ENCODE peak calls at places on chromosomes 4 and X, in ten cellular contexts. M is Karpas-422; S is dorsolateral prefrontal cortex; E is left lung; W is mammary epithelial cell; A is naive thymus-derived CD4-positive, alpha-beta T cell; B is gastrocnemius medialis; T is effector memory CD4-positive, alpha-beta T cell; H is cardiac muscle cell; F is IMR-90. R is an unnamed sample.

GRCh38 chrX:132631579-132632232 is 142.9 kb upstream of the MBNL3 start:
- DNase-seq in M (peak), S (no peak), E (no peak), W (peak), A (peak), B (no peak), T (no peak), H (peak), F (peak), R (peak)

GRCh38 chrX:9611436-9612145 is 146.7 kb downstream of the TBL1X start:
- DNase-seq in M (no peak), S (no peak), E (no peak), W (no peak), A (no peak), B (no peak), T (no peak), H (no peak), F (no peak), R (no peak)

GRCh38 chr4:67721317-67721769 is 20.4 kb upstream of the UBA6 start:
- DNase-seq in M (no peak), S (no peak), E (no peak), W (no peak), A (no peak), B (no peak), T (no peak), H (peak), F (no peak), R (no peak)

GRCh38 chr4:115272585-115272984 is 159.2 kb upstream of the NDST4 start:
- DNase-seq in M (no peak), S (no peak), E (no peak), W (no peak), A (no peak), B (no peak), T (no peak), H (no peak), F (no peak), R (no peak)

GRCh38 chr4:66613591-66613990 is 931.7 kb downstream of the CENPC start:
- DNase-seq in M (no peak), S (no peak), E (no peak), W (no peak), A (no peak), B (no peak), T (no peak), H (no peak), F (no peak), R (no peak)

GRCh38 chr4:57109530-57109846 is 697 bp downstream of the IGFBP7 start:
- DNase-seq in M (no peak), S (no peak), E (no peak), W (peak), A (no peak), B (no peak), T (no peak), H (peak), F (no peak), R (no peak)

GRCh38 chr4:159484861-159485260 is 382.0 kb downstream of the RAPGEF2 start:
- DNase-seq in M (no peak), S (no peak), E (no peak), W (peak), A (no peak), B (no peak), T (no peak), H (no peak), F (no peak), R (no peak)

GRCh38 chr4:54277691-54278090 is 48.6 kb downstream of the PDGFRA start:
- DNase-seq in M (no peak), S (no peak), E (no peak), W (peak), A (no peak), B (no peak), T (no peak), H (peak), F (peak), R (peak)

GRCh38 chrX:10636337-10636736 is 16.0 kb upstream of the MID1 start:
- DNase-seq in M (peak), S (no peak), E (no peak), W (peak), A (no peak), B (no peak), T (no peak), H (peak), F (peak), R (no peak)

GRCh38 chr4:1194028-1194900 is 21.9 kb upstream of the SPON2 start:
- DNase-seq in M (no peak), S (peak), E (peak), W (no peak), A (no peak), B (no peak), T (no peak), H (peak), F (peak), R (no peak)

GRCh38 chr4:107693132-107693531 is 26.9 kb downstream of the PAPSS1 start:
- DNase-seq in M (no peak), S (no peak), E (no peak), W (no peak), A (no peak), B (no peak), T (no peak), H (peak), F (no peak), R (peak)

GRCh38 chr4:83217721-83218522 is 66.7 kb downstream of the COQ2 start:
- DNase-seq in M (peak), S (no peak), E (peak), W (no peak), A (peak), B (no peak), T (peak), H (no peak), F (no peak), R (peak)

GRCh38 chr4:57491388-57491787 is 381.2 kb upstream of the IGFBP7 start:
- DNase-seq in M (no peak), S (no peak), E (no peak), W (no peak), A (no peak), B (no peak), T (no peak), H (no peak), F (no peak), R (no peak)

GRCh38 chr4:5545271-5545670 is 163.1 kb downstream of the EVC2 start:
- DNase-seq in M (no peak), S (no peak), E (no peak), W (peak), A (no peak), B (no peak), T (no peak), H (no peak), F (peak), R (no peak)

GRCh38 chrX:115337735-115338134 is 48.2 kb downstream of the LUZP4 start:
- DNase-seq in M (no peak), S (no peak), E (peak), W (no peak), A (no peak), B (no peak), T (no peak), H (peak), F (peak), R (no peak)

GRCh38 chr4:48340276-48340904 is 939 bp upstream of the SLAIN2 start:
- DNase-seq in M (peak), S (no peak), E (no peak), W (peak), A (no peak), B (no peak), T (no peak), H (peak), F (peak), R (peak)

GRCh38 chr4:110850461-110851447 is 227.9 kb upstream of the PITX2 start:
- DNase-seq in M (no peak), S (no peak), E (no peak), W (no peak), A (no peak), B (peak), T (no peak), H (no peak), F (no peak), R (no peak)

GRCh38 chr4:53376900-53377299 is 541 bp upstream of the FIP1L1 start:
- DNase-seq in M (peak), S (no peak), E (no peak), W (no peak), A (no peak), B (no peak), T (no peak), H (peak), F (no peak), R (no peak)

GRCh38 chr4:181597766-181598165 is 645.4 kb upstream of the TENM3 start:
- DNase-seq in M (no peak), S (no peak), E (no peak), W (peak), A (no peak), B (no peak), T (no peak), H (no peak), F (peak), R (no peak)

GRCh38 chr4:67587156-67587555 is 28.6 kb downstream of the STAP1 start:
- DNase-seq in M (no peak), S (no peak), E (no peak), W (no peak), A (no peak), B (no peak), T (no peak), H (no peak), F (no peak), R (no peak)

GRCh38 chrX:105745863-105746262 is 76.5 kb upstream of the NRK start:
- DNase-seq in M (no peak), S (no peak), E (no peak), W (peak), A (no peak), B (no peak), T (no peak), H (no peak), F (no peak), R (no peak)

GRCh38 chr4:6501171-6501570 is 28.8 kb upstream of the PPP2R2C start:
- DNase-seq in M (no peak), S (no peak), E (no peak), W (no peak), A (no peak), B (no peak), T (no peak), H (no peak), F (no peak), R (no peak)

GRCh38 chr4:13483142-13484044 is 747 bp downstream of the RAB28 start:
- DNase-seq in M (peak), S (peak), E (peak), W (peak), A (peak), B (peak), T (no peak), H (peak), F (peak), R (peak)

GRCh38 chr4:147525494-147526271 is 44.8 kb downstream of the EDNRA start:
- DNase-seq in M (no peak), S (no peak), E (no peak), W (no peak), A (no peak), B (no peak), T (no peak), H (no peak), F (no peak), R (no peak)

GRCh38 chr4:52813546-52813945 is 48.6 kb upstream of the RASL11B start:
- DNase-seq in M (no peak), S (no peak), E (no peak), W (no peak), A (no peak), B (no peak), T (no peak), H (no peak), F (no peak), R (no peak)

GRCh38 chrX:136779346-136779781 is 1.4 kb downstream of the ARHGEF6 start:
- DNase-seq in M (no peak), S (no peak), E (no peak), W (no peak), A (peak), B (no peak), T (no peak), H (no peak), F (no peak), R (no peak)

GRCh38 chrX:23898412-23898959 is 9.3 kb downstream of the APOO start:
- DNase-seq in M (no peak), S (no peak), E (no peak), W (peak), A (no peak), B (no peak), T (no peak), H (peak), F (peak), R (no peak)

GRCh38 chrX:42678133-42678532 is 99.8 kb downstream of the PPP1R2C start:
- DNase-seq in M (no peak), S (no peak), E (no peak), W (peak), A (no peak), B (no peak), T (no peak), H (peak), F (no peak), R (no peak)

GRCh38 chrX:2397648-2398340 is 103.0 kb downstream of the DHRSX start:
- DNase-seq in M (peak), S (no peak), E (no peak), W (peak), A (no peak), B (no peak), T (no peak), H (peak), F (peak), R (no peak)

GRCh38 chrX:150525061-150525919 is 43.1 kb upstream of the MTM1 start:
- DNase-seq in M (no peak), S (peak), E (no peak), W (no peak), A (no peak), B (no peak), T (no peak), H (no peak), F (no peak), R (no peak)

GRCh38 chr4:153074501-153075255 is 129.6 kb upstream of the TRIM2 start:
- DNase-seq in M (no peak), S (no peak), E (no peak), W (peak), A (no peak), B (no peak), T (no peak), H (peak), F (no peak), R (no peak)
- H3K4me3 ChIP-seq in M (no peak), S (no peak), E (no peak), W (no peak), A (no peak), B (no peak), T (no peak), H (no peak), F (no peak), R (peak)

DNA sequence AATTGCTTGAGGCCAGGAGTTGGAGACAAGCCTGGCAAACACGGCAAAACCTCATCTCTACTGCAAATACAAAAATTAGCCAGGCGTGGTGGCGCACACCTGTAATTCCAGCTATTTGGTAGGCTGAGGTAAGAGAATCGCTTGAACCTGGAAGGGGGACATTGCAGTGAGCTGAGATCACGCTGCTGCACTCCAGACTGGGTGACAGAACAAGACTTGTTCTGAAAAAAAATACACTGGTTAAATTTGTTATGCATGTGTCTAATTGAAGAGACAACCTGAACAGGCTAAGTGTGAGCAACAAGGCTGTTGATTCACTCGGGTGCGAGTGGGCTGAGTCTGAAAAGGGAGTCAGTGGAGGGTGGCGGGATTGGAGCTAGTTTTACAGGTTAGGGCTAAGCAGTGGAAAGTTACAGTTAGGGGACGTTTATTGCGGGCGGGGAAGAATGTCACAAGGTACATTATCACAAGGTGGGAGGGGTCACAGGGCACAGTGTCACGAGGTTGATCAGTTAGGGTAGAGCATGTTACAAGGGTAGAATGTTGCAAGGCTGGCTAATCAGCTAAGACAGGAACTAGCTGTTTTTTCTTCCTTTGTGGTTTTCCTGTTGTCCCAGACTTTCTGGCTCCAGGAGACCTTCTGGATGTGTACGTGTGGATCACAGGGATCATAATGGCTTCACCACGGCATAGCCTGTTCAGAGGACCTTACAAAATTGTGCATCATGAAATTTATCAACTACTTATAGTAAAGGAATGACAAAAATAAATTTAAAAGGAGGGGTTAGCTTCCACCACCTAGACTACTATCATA is 115.8 kb downstream of the NAA11 start:
- DNase-seq in M (no peak), S (no peak), E (no peak), W (no peak), A (no peak), B (no peak), T (no peak), H (peak), F (no peak), R (no peak)
- H3K27ac ChIP-seq in M (no peak), S (no peak), E (no peak), W (no peak), A (no peak), B (no peak), T (no peak), H (no peak), F (no peak), R (no peak)

GRCh38 chrX:63754860-63755579 is 30.0 kb downstream of the ARHGEF9 start:
- DNase-seq in M (peak), S (peak), E (peak), W (peak), A (peak), B (peak), T (peak), H (peak), F (peak), R (peak)

GRCh38 chrX:63750846-63751245 is 34.2 kb downstream of the ARHGEF9 start:
- DNase-seq in M (no peak), S (no peak), E (no peak), W (no peak), A (no peak), B (no peak), T (no peak), H (no peak), F (no peak), R (no peak)

GRCh38 chrX:63754141-63754859 is 30.7 kb downstream of the ARHGEF9 start:
- DNase-seq in M (peak), S (no peak), E (peak), W (peak), A (peak), B (no peak), T (peak), H (peak), F (peak), R (peak)

GRCh38 chrX:63751481-63751880 is 33.5 kb downstream of the ARHGEF9 start:
- DNase-seq in M (no peak), S (no peak), E (no peak), W (peak), A (no peak), B (no peak), T (no peak), H (no peak), F (no peak), R (no peak)

GRCh38 chrX:63755892-63756291 is 29.1 kb downstream of the ARHGEF9 start:
- DNase-seq in M (no peak), S (no peak), E (no peak), W (no peak), A (no peak), B (no peak), T (no peak), H (no peak), F (no peak), R (no peak)
- H3K4me3 ChIP-seq in M (peak), S (no peak), E (peak), W (no peak), A (peak), B (no peak), T (no peak), H (peak), F (no peak), R (peak)

DNA sequence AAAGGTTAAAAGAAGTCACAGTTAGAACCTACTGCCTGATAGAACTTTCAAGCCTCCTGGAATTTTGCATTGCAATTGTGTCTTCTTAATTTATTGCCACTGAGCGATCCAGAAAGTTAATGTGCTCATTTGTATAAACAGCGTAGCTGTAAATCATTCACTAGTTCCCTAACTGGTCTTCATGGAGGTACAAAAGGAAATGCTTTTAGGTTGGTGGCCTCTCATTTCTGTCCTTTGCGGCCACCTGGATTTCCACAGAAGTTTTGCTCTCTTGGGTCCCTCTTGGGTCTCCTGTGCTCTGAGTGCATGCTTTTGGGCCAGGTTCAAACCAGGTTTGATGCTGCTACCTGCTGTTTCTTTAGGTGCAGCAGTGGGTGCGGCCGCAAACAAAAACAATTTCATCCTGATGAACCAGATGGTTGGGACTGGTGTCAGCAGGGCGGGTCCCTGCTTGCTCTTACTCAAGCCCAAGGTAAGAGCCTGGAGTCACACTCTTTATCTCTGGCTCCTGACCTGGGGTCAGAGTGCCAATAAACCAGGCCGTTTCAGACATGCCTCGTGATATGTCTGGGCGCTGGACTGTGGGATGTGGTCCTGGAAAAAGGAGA is 270.0 kb downstream of the PTTG2 start:
- DNase-seq in M (no peak), S (no peak), E (no peak), W (peak), A (no peak), B (no peak), T (no peak), H (no peak), F (no peak), R (no peak)
- H3K27ac ChIP-seq in M (no peak), S (no peak), E (no peak), W (no peak), A (no peak), B (no peak), T (no peak), H (no peak), F (no peak), R (no peak)

GRCh38 chrX:68686684-68687045 is 39.2 kb downstream of the STARD8 start:
- DNase-seq in M (no peak), S (no peak), E (peak), W (no peak), A (no peak), B (no peak), T (no peak), H (peak), F (no peak), R (no peak)
- H3K4me3 ChIP-seq in M (no peak), S (peak), E (peak), W (no peak), A (no peak), B (peak), T (peak), H (peak), F (peak), R (no peak)

GRCh38 chr4:123516576-123516975 is 120.0 kb downstream of the SPRY1 start:
- DNase-seq in M (no peak), S (no peak), E (no peak), W (no peak), A (no peak), B (no peak), T (no peak), H (no peak), F (no peak), R (no peak)

GRCh38 chr4:123506311-123506685 is 109.7 kb downstream of the SPRY1 start:
- DNase-seq in M (no peak), S (no peak), E (no peak), W (no peak), A (no peak), B (no peak), T (no peak), H (no peak), F (no peak), R (no peak)

GRCh38 chr4:123505457-123506310 is 109.1 kb downstream of the SPRY1 start:
- DNase-seq in M (no peak), S (peak), E (peak), W (no peak), A (no peak), B (no peak), T (no peak), H (peak), F (peak), R (no peak)

GRCh38 chr4:123505077-123505456 is 108.5 kb downstream of the SPRY1 start:
- DNase-seq in M (no peak), S (no peak), E (no peak), W (no peak), A (no peak), B (no peak), T (no peak), H (peak), F (peak), R (no peak)

DNA sequence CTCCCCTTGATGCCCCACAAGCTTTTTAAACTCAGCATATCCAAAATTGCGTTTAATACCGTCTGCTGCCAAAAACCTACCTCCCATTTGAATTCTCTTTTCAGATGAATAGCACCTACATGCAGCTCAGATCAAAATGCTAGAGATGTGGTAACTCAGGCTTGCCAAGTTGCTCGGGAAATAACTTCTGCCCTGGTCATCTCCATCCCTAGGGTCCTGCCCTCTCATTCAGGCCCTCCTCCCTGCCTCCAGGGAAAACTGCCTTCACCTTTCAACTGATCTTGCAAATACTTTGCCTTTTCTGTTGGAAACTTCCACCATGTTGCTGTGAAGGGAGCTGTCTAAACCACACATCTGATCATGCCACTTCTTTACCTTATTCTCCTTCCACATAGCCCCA is 114.1 kb downstream of the SPRY1 start:
- DNase-seq in M (no peak), S (no peak), E (no peak), W (no peak), A (no peak), B (no peak), T (no peak), H (no peak), F (no peak), R (no peak)
- H3K27ac ChIP-seq in M (no peak), S (no peak), E (no peak), W (no peak), A (no peak), B (no peak), T (no peak), H (no peak), F (no peak), R (no peak)